ENCODE peak calls at places on chromosome 19, in ten cellular contexts. B is uterus, A is right lobe of liver, F is spleen, V is GM12892, K is testis, G is NB4, C is heart left ventricle, O is breast epithelium, S is A549. M is an unnamed sample.

GRCh38 chr19:6340493-6341201 is 7.2 kb upstream of the ACER1 start:
- DNase-seq in S (no peak), K (no peak), G (peak; percentile 10), F (no peak), B (no peak), V (no peak), C (no peak), O (no peak), A (no peak), M (no peak)

GRCh38 chr19:4310247-4311121 is 6.1 kb downstream of the FSD1 start:
- DNase-seq in K (peak; percentile 57), S (peak; percentile 54), B (no peak), F (no peak), A (no peak), C (no peak), V (no peak), G (no peak), O (no peak), M (no peak)

GRCh38 chr19:14475251-14476073 is at the start of gene PTGER1:
- DNase-seq in V (no peak), G (peak; percentile 76), B (no peak), O (no peak), S (peak; percentile 41), K (no peak), C (no peak), F (no peak), A (no peak), M (peak; percentile 42)

GRCh38 chr19:49432141-49433073 is 7.2 kb downstream of the GFY start:
- DNase-seq in K (no peak), O (no peak), S (no peak), C (no peak), G (no peak), V (no peak), A (no peak), F (no peak), B (no peak), M (no peak)

GRCh38 chr19:51479531-51480331 is 1.4 kb downstream of the CEACAM18 start:
- DNase-seq in G (no peak), C (no peak), O (no peak), A (no peak), F (no peak), V (no peak), B (no peak), K (no peak), S (no peak), M (no peak)

GRCh38 chr19:1780272-1780957 is 27.1 kb downstream of the ONECUT3 start:
- DNase-seq in A (no peak), V (no peak), K (no peak), O (no peak), B (no peak), S (peak; percentile 53), C (no peak), G (peak; percentile 29), F (no peak), M (no peak)

GRCh38 chr19:14561832-14562351 is 10.0 kb downstream of the NDUFB7 start:
- DNase-seq in B (no peak), S (no peak), V (no peak), K (peak; percentile 54), A (peak; percentile 56), F (no peak), C (peak; percentile 71), G (peak; percentile 28), O (no peak), M (no peak)

GRCh38 chr19:49749771-49750170 is 13.3 kb downstream of the TSKS start:
- DNase-seq in B (no peak), A (no peak), G (no peak), F (no peak), K (no peak), S (no peak), C (no peak), O (no peak), V (no peak), M (no peak)

GRCh38 chr19:37719927-37720265 is 335 bp upstream of the ZNF607 start:
- DNase-seq in K (no peak), A (no peak), G (no peak), V (no peak), F (no peak), O (no peak), S (no peak), B (no peak), C (no peak), M (no peak)
- TF ChIP-seq POLR2A in K (no peak), A (no peak), G (no peak), V (no peak), F (no peak), O (no peak), S (no peak), B (no peak), C (no peak), M (no peak)

GRCh38 chr19:45901912-45902650 is at the start of gene MYPOP:
- DNase-seq in V (no peak), A (no peak), S (no peak), G (peak; percentile 76), F (no peak), K (no peak), C (no peak), O (no peak), B (peak; percentile 23), M (no peak)

GRCh38 chr19:45900661-45901431 is 1.6 kb downstream of the MYPOP start:
- DNase-seq in C (no peak), B (no peak), A (no peak), S (no peak), K (no peak), O (no peak), G (no peak), F (no peak), V (no peak), M (peak; percentile 56)

GRCh38 chr19:45901432-45901903 is 945 bp downstream of the MYPOP start:
- DNase-seq in B (peak; percentile 56), K (no peak), C (peak; percentile 50), V (no peak), A (no peak), F (peak; percentile 87), S (no peak), G (peak; percentile 92), O (no peak), M (peak; percentile 46)

GRCh38 chr19:45905016-45905415 is 2.6 kb upstream of the MYPOP start:
- DNase-seq in V (no peak), F (no peak), G (no peak), B (no peak), S (no peak), K (no peak), A (no peak), O (no peak), C (no peak), M (no peak)

GRCh38 chr19:45902651-45903625 is 525 bp upstream of the MYPOP start:
- DNase-seq in O (peak; percentile 97), A (peak; percentile 99), B (peak; percentile 100), C (peak; percentile 99), F (peak; percentile 100), S (peak; percentile 98), V (peak; percentile 100), G (peak; percentile 99), K (peak; percentile 96), M (peak; percentile 97)
- TF ChIP-seq POLR2A in O (peak; percentile 49), A (peak; percentile 51), B (peak; percentile 9), C (no peak), F (peak; percentile 40), S (peak; percentile 94), V (peak; percentile 63), G (peak; percentile 95), K (no peak), M (peak; percentile 87)

DNA sequence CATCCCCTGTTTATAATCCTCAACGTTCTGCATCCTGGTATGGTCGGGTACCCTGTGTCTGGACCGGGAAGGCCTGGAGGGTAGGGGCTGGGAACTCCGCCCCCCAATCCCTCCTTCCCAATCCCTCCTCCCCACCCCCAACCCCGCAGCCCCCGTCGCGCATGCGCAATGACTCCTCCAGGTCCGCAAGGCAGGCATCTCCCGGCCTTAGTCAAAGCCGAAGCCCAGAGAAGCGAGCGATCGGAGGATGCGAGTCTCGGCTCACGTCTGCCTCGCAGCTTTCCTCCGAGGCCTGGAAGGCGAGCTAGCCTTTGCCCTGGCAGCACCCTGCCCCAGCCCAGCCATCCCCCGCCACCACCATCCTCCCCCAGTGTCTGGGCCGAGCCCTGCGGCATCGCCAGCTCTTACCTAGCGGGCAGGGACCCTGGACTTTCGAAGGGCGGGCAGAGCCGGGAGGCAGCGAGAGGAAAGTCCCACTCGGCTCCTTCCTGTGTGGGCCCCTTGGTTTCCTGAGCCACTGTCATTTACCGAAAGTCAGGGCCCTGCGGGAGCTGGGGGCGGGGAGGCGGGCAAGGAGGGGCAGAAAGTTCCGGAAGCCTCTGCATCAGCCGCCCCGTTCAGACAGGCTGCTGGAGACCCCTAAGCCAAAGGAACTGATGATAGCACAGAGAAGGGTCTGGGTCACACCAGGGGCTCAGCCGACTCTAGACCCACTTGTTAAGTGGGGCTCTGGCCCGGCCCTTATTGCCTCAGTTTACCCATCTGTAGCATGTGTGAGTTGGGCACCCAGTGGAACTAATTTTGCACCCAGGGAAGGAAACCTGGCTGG is at the start of gene JAK3:
- DNase-seq in B (no peak), V (peak; percentile 87), G (no peak), S (no peak), F (peak; percentile 94), K (peak; percentile 71), A (peak; percentile 65), C (peak; percentile 77), O (no peak), M (no peak)
- TF ChIP-seq POLR2A in B (no peak), V (peak; percentile 88), G (no peak), S (no peak), F (no peak), K (no peak), A (no peak), C (no peak), O (no peak), M (no peak)

GRCh38 chr19:46404039-46404883 is 9.1 kb downstream of the CCDC8 start:
- DNase-seq in B (peak; percentile 74), S (peak; percentile 80), G (peak; percentile 95), V (no peak), C (peak; percentile 74), K (peak; percentile 87), A (peak; percentile 81), F (peak; percentile 61), O (no peak), M (no peak)
- TF ChIP-seq POLR2A in B (no peak), S (peak; percentile 78), G (no peak), V (no peak), C (no peak), K (no peak), A (peak; percentile 16), F (no peak), O (no peak), M (no peak)

GRCh38 chr19:40605201-40605971 is 4.2 kb downstream of the LTBP4 start:
- DNase-seq in K (peak; percentile 61), G (peak; percentile 71), S (peak; percentile 96), B (peak; percentile 75), F (peak; percentile 95), C (peak; percentile 79), V (peak; percentile 80), O (peak; percentile 83), A (peak; percentile 78), M (peak; percentile 74)
- TF ChIP-seq POLR2A in K (no peak), G (no peak), S (peak; percentile 29), B (no peak), F (no peak), C (no peak), V (no peak), O (peak; percentile 19), A (peak; percentile 46), M (peak; percentile 61)

DNA sequence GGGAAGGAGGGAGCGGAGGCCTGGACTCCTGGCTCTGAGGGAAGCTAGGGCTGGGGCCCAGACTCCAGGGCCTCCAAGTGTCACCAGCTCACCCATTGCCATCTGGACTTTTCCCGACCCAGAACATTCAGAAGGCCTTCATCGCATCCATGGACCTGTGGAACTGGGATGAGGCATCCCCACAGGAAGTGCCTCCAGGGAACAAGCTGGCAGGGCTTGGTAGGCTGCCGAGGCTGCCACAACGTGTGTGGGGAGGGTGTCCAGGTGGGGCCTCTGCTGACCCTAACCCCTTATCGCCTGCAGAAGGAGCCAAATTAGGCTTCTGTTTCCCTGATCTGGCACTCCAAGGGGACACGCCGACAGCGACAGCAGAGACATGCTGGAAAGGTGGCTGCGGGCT is 767 bp downstream of the ETV2 start:
- DNase-seq in K (no peak), S (no peak), A (no peak), V (no peak), G (no peak), C (no peak), O (no peak), B (no peak), F (no peak), M (no peak)
- TF ChIP-seq POLR2A in K (no peak), S (no peak), A (no peak), V (no peak), G (no peak), C (no peak), O (no peak), B (no peak), F (no peak), M (no peak)